ENCODE peak calls at places on chromosomes 6 and 20, in ten cellular contexts. One of them, this sample, is unnamed.

GRCh38 chr6:14278000-14278399 is 160.4 kb downstream of the CD83 start:
- DNase-seq in choroid plexus epithelial cell: no peak
- DNase-seq in HFF-Myc: no peak
- DNase-seq in stimulated activated CD4-positive, alpha-beta T cell treated with anti-CD3 and anti-CD28 coated beads, Interleukin-2, amount 100 ng/mL, for 48 hours: no peak
- DNase-seq in fibroblast of mammary gland: no peak
- DNase-seq in heart left ventricle: no peak
- DNase-seq in amniotic stem cell: no peak
- DNase-seq in testis: no peak
- DNase-seq in A172: no peak
- DNase-seq in H9: peak
- DNase-seq in this sample: no peak

GRCh38 chr20:21936720-21937380 is 231.4 kb downstream of the PAX1 start:
- DNase-seq in HFF-Myc: no peak
- DNase-seq in fibroblast of mammary gland: peak
- DNase-seq in choroid plexus epithelial cell: no peak
- DNase-seq in stimulated activated CD4-positive, alpha-beta T cell treated with anti-CD3 and anti-CD28 coated beads, Interleukin-2, amount 100 ng/mL, for 48 hours: no peak
- DNase-seq in A172: no peak
- DNase-seq in testis: no peak
- DNase-seq in amniotic stem cell: no peak
- DNase-seq in H9: peak
- DNase-seq in heart left ventricle: no peak
- DNase-seq in this sample: no peak

GRCh38 chr20:62168061-62168460 is 14.8 kb upstream of the MTG2 start:
- DNase-seq in H9: no peak
- DNase-seq in amniotic stem cell: no peak
- DNase-seq in fibroblast of mammary gland: no peak
- DNase-seq in stimulated activated CD4-positive, alpha-beta T cell treated with anti-CD3 and anti-CD28 coated beads, Interleukin-2, amount 100 ng/mL, for 48 hours: no peak
- DNase-seq in testis: no peak
- DNase-seq in HFF-Myc: no peak
- DNase-seq in choroid plexus epithelial cell: no peak
- DNase-seq in heart left ventricle: no peak
- DNase-seq in A172: no peak
- DNase-seq in this sample: no peak

GRCh38 chr6:169807219-169807618 is 55.8 kb downstream of the ERMARD start:
- DNase-seq in heart left ventricle: no peak
- DNase-seq in stimulated activated CD4-positive, alpha-beta T cell treated with anti-CD3 and anti-CD28 coated beads, Interleukin-2, amount 100 ng/mL, for 48 hours: no peak
- DNase-seq in testis: no peak
- DNase-seq in amniotic stem cell: no peak
- DNase-seq in fibroblast of mammary gland: no peak
- DNase-seq in A172: no peak
- DNase-seq in HFF-Myc: no peak
- DNase-seq in choroid plexus epithelial cell: no peak
- DNase-seq in H9: no peak
- DNase-seq in this sample: no peak

GRCh38 chr6:167400482-167401138 is 75.7 kb downstream of the TTLL2 start:
- DNase-seq in heart left ventricle: no peak
- DNase-seq in H9: no peak
- DNase-seq in amniotic stem cell: no peak
- DNase-seq in choroid plexus epithelial cell: no peak
- DNase-seq in testis: no peak
- DNase-seq in HFF-Myc: no peak
- DNase-seq in A172: no peak
- DNase-seq in stimulated activated CD4-positive, alpha-beta T cell treated with anti-CD3 and anti-CD28 coated beads, Interleukin-2, amount 100 ng/mL, for 48 hours: no peak
- DNase-seq in fibroblast of mammary gland: no peak
- DNase-seq in this sample: no peak

GRCh38 chr20:23362392-23363256 is 642 bp downstream of the GZF1 start:
- DNase-seq in heart left ventricle: peak
- DNase-seq in choroid plexus epithelial cell: peak
- DNase-seq in H9: no peak
- DNase-seq in testis: peak
- DNase-seq in amniotic stem cell: peak
- DNase-seq in fibroblast of mammary gland: no peak
- DNase-seq in HFF-Myc: no peak
- DNase-seq in A172: peak
- DNase-seq in stimulated activated CD4-positive, alpha-beta T cell treated with anti-CD3 and anti-CD28 coated beads, Interleukin-2, amount 100 ng/mL, for 48 hours: no peak
- DNase-seq in this sample: no peak

GRCh38 chr20:57118107-57118769 is 148.2 kb downstream of the BMP7 start:
- DNase-seq in fibroblast of mammary gland: no peak
- DNase-seq in A172: no peak
- DNase-seq in heart left ventricle: no peak
- DNase-seq in choroid plexus epithelial cell: no peak
- DNase-seq in testis: no peak
- DNase-seq in amniotic stem cell: no peak
- DNase-seq in stimulated activated CD4-positive, alpha-beta T cell treated with anti-CD3 and anti-CD28 coated beads, Interleukin-2, amount 100 ng/mL, for 48 hours: no peak
- DNase-seq in H9: peak
- DNase-seq in HFF-Myc: no peak
- DNase-seq in this sample: no peak

GRCh38 chr6:18269253-18269652 is 4.9 kb upstream of the DEK start:
- DNase-seq in fibroblast of mammary gland: peak
- DNase-seq in amniotic stem cell: no peak
- DNase-seq in stimulated activated CD4-positive, alpha-beta T cell treated with anti-CD3 and anti-CD28 coated beads, Interleukin-2, amount 100 ng/mL, for 48 hours: no peak
- DNase-seq in HFF-Myc: peak
- DNase-seq in H9: no peak
- DNase-seq in A172: peak
- DNase-seq in heart left ventricle: no peak
- DNase-seq in testis: no peak
- DNase-seq in choroid plexus epithelial cell: peak
- DNase-seq in this sample: peak

GRCh38 chr6:38846844-38847243 is 131.7 kb downstream of the DNAH8 start:
- DNase-seq in choroid plexus epithelial cell: peak
- DNase-seq in HFF-Myc: no peak
- DNase-seq in stimulated activated CD4-positive, alpha-beta T cell treated with anti-CD3 and anti-CD28 coated beads, Interleukin-2, amount 100 ng/mL, for 48 hours: no peak
- DNase-seq in fibroblast of mammary gland: peak
- DNase-seq in A172: peak
- DNase-seq in heart left ventricle: no peak
- DNase-seq in testis: no peak
- DNase-seq in H9: no peak
- DNase-seq in amniotic stem cell: no peak
- DNase-seq in this sample: peak

GRCh38 chr6:56671160-56671559 is 28.5 kb upstream of the DST start:
- DNase-seq in H9: no peak
- DNase-seq in fibroblast of mammary gland: no peak
- DNase-seq in A172: no peak
- DNase-seq in choroid plexus epithelial cell: no peak
- DNase-seq in amniotic stem cell: no peak
- DNase-seq in HFF-Myc: no peak
- DNase-seq in heart left ventricle: no peak
- DNase-seq in testis: no peak
- DNase-seq in stimulated activated CD4-positive, alpha-beta T cell treated with anti-CD3 and anti-CD28 coated beads, Interleukin-2, amount 100 ng/mL, for 48 hours: no peak
- DNase-seq in this sample: no peak

GRCh38 chr6:134005824-134006223 is 46.6 kb downstream of the SLC2A12 start:
- DNase-seq in testis: no peak
- DNase-seq in stimulated activated CD4-positive, alpha-beta T cell treated with anti-CD3 and anti-CD28 coated beads, Interleukin-2, amount 100 ng/mL, for 48 hours: no peak
- DNase-seq in HFF-Myc: no peak
- DNase-seq in heart left ventricle: no peak
- DNase-seq in A172: no peak
- DNase-seq in choroid plexus epithelial cell: no peak
- DNase-seq in fibroblast of mammary gland: no peak
- DNase-seq in amniotic stem cell: no peak
- DNase-seq in H9: no peak
- DNase-seq in this sample: no peak

GRCh38 chr6:125809771-125810315 is 19.1 kb downstream of the NCOA7 start:
- DNase-seq in testis: no peak
- DNase-seq in H9: no peak
- DNase-seq in HFF-Myc: no peak
- DNase-seq in heart left ventricle: no peak
- DNase-seq in amniotic stem cell: no peak
- DNase-seq in A172: no peak
- DNase-seq in stimulated activated CD4-positive, alpha-beta T cell treated with anti-CD3 and anti-CD28 coated beads, Interleukin-2, amount 100 ng/mL, for 48 hours: no peak
- DNase-seq in choroid plexus epithelial cell: no peak
- DNase-seq in fibroblast of mammary gland: no peak
- DNase-seq in this sample: no peak

GRCh38 chr6:132964101-132964867 is 149.9 kb downstream of the RPS12 start:
- DNase-seq in HFF-Myc: no peak
- DNase-seq in amniotic stem cell: peak
- DNase-seq in testis: no peak
- DNase-seq in A172: peak
- DNase-seq in fibroblast of mammary gland: peak
- DNase-seq in heart left ventricle: no peak
- DNase-seq in choroid plexus epithelial cell: peak
- DNase-seq in stimulated activated CD4-positive, alpha-beta T cell treated with anti-CD3 and anti-CD28 coated beads, Interleukin-2, amount 100 ng/mL, for 48 hours: no peak
- DNase-seq in H9: no peak
- DNase-seq in this sample: peak

GRCh38 chr6:44453146-44453545 is 65.6 kb downstream of the CDC5L start:
- DNase-seq in A172: no peak
- DNase-seq in choroid plexus epithelial cell: no peak
- DNase-seq in fibroblast of mammary gland: peak
- DNase-seq in HFF-Myc: no peak
- DNase-seq in H9: no peak
- DNase-seq in amniotic stem cell: no peak
- DNase-seq in testis: no peak
- DNase-seq in heart left ventricle: no peak
- DNase-seq in stimulated activated CD4-positive, alpha-beta T cell treated with anti-CD3 and anti-CD28 coated beads, Interleukin-2, amount 100 ng/mL, for 48 hours: no peak
- DNase-seq in this sample: peak

GRCh38 chr6:3628143-3628840 is 123.2 kb downstream of the PXDC1 start:
- DNase-seq in testis: no peak
- DNase-seq in fibroblast of mammary gland: no peak
- DNase-seq in stimulated activated CD4-positive, alpha-beta T cell treated with anti-CD3 and anti-CD28 coated beads, Interleukin-2, amount 100 ng/mL, for 48 hours: no peak
- DNase-seq in heart left ventricle: no peak
- DNase-seq in A172: no peak
- DNase-seq in choroid plexus epithelial cell: no peak
- DNase-seq in HFF-Myc: no peak
- DNase-seq in amniotic stem cell: no peak
- DNase-seq in H9: no peak
- DNase-seq in this sample: no peak

GRCh38 chr20:24502661-24503060 is 33.2 kb downstream of the SYNDIG1 start:
- DNase-seq in H9: no peak
- DNase-seq in stimulated activated CD4-positive, alpha-beta T cell treated with anti-CD3 and anti-CD28 coated beads, Interleukin-2, amount 100 ng/mL, for 48 hours: no peak
- DNase-seq in testis: no peak
- DNase-seq in heart left ventricle: no peak
- DNase-seq in HFF-Myc: no peak
- DNase-seq in A172: peak
- DNase-seq in choroid plexus epithelial cell: peak
- DNase-seq in amniotic stem cell: no peak
- DNase-seq in fibroblast of mammary gland: peak
- DNase-seq in this sample: no peak

GRCh38 chr6:110597754-110598153 is 121.3 kb upstream of the SLC22A16 start:
- DNase-seq in stimulated activated CD4-positive, alpha-beta T cell treated with anti-CD3 and anti-CD28 coated beads, Interleukin-2, amount 100 ng/mL, for 48 hours: no peak
- DNase-seq in heart left ventricle: no peak
- DNase-seq in fibroblast of mammary gland: no peak
- DNase-seq in HFF-Myc: no peak
- DNase-seq in testis: no peak
- DNase-seq in choroid plexus epithelial cell: no peak
- DNase-seq in amniotic stem cell: no peak
- DNase-seq in A172: no peak
- DNase-seq in H9: no peak
- DNase-seq in this sample: no peak

GRCh38 chr6:149303468-149303867 is 14.0 kb upstream of the TAB2 start:
- DNase-seq in stimulated activated CD4-positive, alpha-beta T cell treated with anti-CD3 and anti-CD28 coated beads, Interleukin-2, amount 100 ng/mL, for 48 hours: no peak
- DNase-seq in testis: no peak
- DNase-seq in HFF-Myc: no peak
- DNase-seq in heart left ventricle: no peak
- DNase-seq in choroid plexus epithelial cell: no peak
- DNase-seq in A172: no peak
- DNase-seq in amniotic stem cell: no peak
- DNase-seq in H9: no peak
- DNase-seq in fibroblast of mammary gland: no peak
- DNase-seq in this sample: no peak

GRCh38 chr20:62433655-62434054 is 6.3 kb upstream of the RBBP8NL start:
- DNase-seq in heart left ventricle: no peak
- DNase-seq in amniotic stem cell: no peak
- DNase-seq in A172: no peak
- DNase-seq in testis: peak
- DNase-seq in stimulated activated CD4-positive, alpha-beta T cell treated with anti-CD3 and anti-CD28 coated beads, Interleukin-2, amount 100 ng/mL, for 48 hours: no peak
- DNase-seq in H9: no peak
- DNase-seq in fibroblast of mammary gland: no peak
- DNase-seq in choroid plexus epithelial cell: no peak
- DNase-seq in HFF-Myc: no peak
- DNase-seq in this sample: no peak

GRCh38 chr20:17614812-17615644 is 45.2 kb downstream of the DSTN start:
- DNase-seq in choroid plexus epithelial cell: no peak
- DNase-seq in A172: no peak
- DNase-seq in heart left ventricle: no peak
- DNase-seq in testis: no peak
- DNase-seq in amniotic stem cell: no peak
- DNase-seq in stimulated activated CD4-positive, alpha-beta T cell treated with anti-CD3 and anti-CD28 coated beads, Interleukin-2, amount 100 ng/mL, for 48 hours: no peak
- DNase-seq in fibroblast of mammary gland: no peak
- DNase-seq in H9: no peak
- DNase-seq in HFF-Myc: no peak
- DNase-seq in this sample: no peak

GRCh38 chr6:110949679-110950285 is 8.7 kb upstream of the GTF3C6 start:
- DNase-seq in A172: no peak
- DNase-seq in testis: no peak
- DNase-seq in choroid plexus epithelial cell: peak
- DNase-seq in fibroblast of mammary gland: peak
- DNase-seq in stimulated activated CD4-positive, alpha-beta T cell treated with anti-CD3 and anti-CD28 coated beads, Interleukin-2, amount 100 ng/mL, for 48 hours: no peak
- DNase-seq in HFF-Myc: no peak
- DNase-seq in H9: no peak
- DNase-seq in amniotic stem cell: peak
- DNase-seq in heart left ventricle: no peak
- DNase-seq in this sample: peak

GRCh38 chr6:11758878-11759277 is 19.7 kb downstream of the ADTRP start:
- DNase-seq in choroid plexus epithelial cell: no peak
- DNase-seq in amniotic stem cell: no peak
- DNase-seq in testis: no peak
- DNase-seq in HFF-Myc: no peak
- DNase-seq in H9: no peak
- DNase-seq in heart left ventricle: no peak
- DNase-seq in fibroblast of mammary gland: no peak
- DNase-seq in stimulated activated CD4-positive, alpha-beta T cell treated with anti-CD3 and anti-CD28 coated beads, Interleukin-2, amount 100 ng/mL, for 48 hours: no peak
- DNase-seq in A172: no peak
- DNase-seq in this sample: no peak

GRCh38 chr6:79461205-79461604 is 76.0 kb downstream of the LCA5 start:
- DNase-seq in heart left ventricle: no peak
- DNase-seq in testis: peak
- DNase-seq in H9: no peak
- DNase-seq in stimulated activated CD4-positive, alpha-beta T cell treated with anti-CD3 and anti-CD28 coated beads, Interleukin-2, amount 100 ng/mL, for 48 hours: no peak
- DNase-seq in fibroblast of mammary gland: no peak
- DNase-seq in choroid plexus epithelial cell: no peak
- DNase-seq in amniotic stem cell: no peak
- DNase-seq in A172: no peak
- DNase-seq in HFF-Myc: no peak
- DNase-seq in this sample: no peak

GRCh38 chr6:73564578-73565345 is 43.9 kb upstream of the EEF1A1 start:
- DNase-seq in fibroblast of mammary gland: no peak
- DNase-seq in choroid plexus epithelial cell: no peak
- DNase-seq in testis: no peak
- DNase-seq in stimulated activated CD4-positive, alpha-beta T cell treated with anti-CD3 and anti-CD28 coated beads, Interleukin-2, amount 100 ng/mL, for 48 hours: no peak
- DNase-seq in A172: no peak
- DNase-seq in H9: no peak
- DNase-seq in heart left ventricle: no peak
- DNase-seq in amniotic stem cell: no peak
- DNase-seq in HFF-Myc: no peak
- DNase-seq in this sample: no peak

GRCh38 chr6:90420495-90420894 is 123.9 kb upstream of the BACH2 start:
- DNase-seq in amniotic stem cell: no peak
- DNase-seq in H9: no peak
- DNase-seq in testis: no peak
- DNase-seq in HFF-Myc: no peak
- DNase-seq in stimulated activated CD4-positive, alpha-beta T cell treated with anti-CD3 and anti-CD28 coated beads, Interleukin-2, amount 100 ng/mL, for 48 hours: no peak
- DNase-seq in A172: no peak
- DNase-seq in choroid plexus epithelial cell: peak
- DNase-seq in fibroblast of mammary gland: no peak
- DNase-seq in heart left ventricle: no peak
- DNase-seq in this sample: no peak

GRCh38 chr6:133502451-133503259 is 261.5 kb downstream of the EYA4 start:
- DNase-seq in choroid plexus epithelial cell: peak
- DNase-seq in fibroblast of mammary gland: peak
- DNase-seq in HFF-Myc: no peak
- DNase-seq in H9: no peak
- DNase-seq in heart left ventricle: no peak
- DNase-seq in testis: no peak
- DNase-seq in amniotic stem cell: peak
- DNase-seq in A172: peak
- DNase-seq in stimulated activated CD4-positive, alpha-beta T cell treated with anti-CD3 and anti-CD28 coated beads, Interleukin-2, amount 100 ng/mL, for 48 hours: no peak
- DNase-seq in this sample: peak

GRCh38 chr20:37936041-37936440 is 33.1 kb downstream of the VSTM2L start:
- DNase-seq in choroid plexus epithelial cell: no peak
- DNase-seq in fibroblast of mammary gland: no peak
- DNase-seq in amniotic stem cell: no peak
- DNase-seq in HFF-Myc: no peak
- DNase-seq in testis: no peak
- DNase-seq in A172: no peak
- DNase-seq in H9: no peak
- DNase-seq in stimulated activated CD4-positive, alpha-beta T cell treated with anti-CD3 and anti-CD28 coated beads, Interleukin-2, amount 100 ng/mL, for 48 hours: no peak
- DNase-seq in heart left ventricle: no peak
- DNase-seq in this sample: no peak